ENCODE peak calls at places on chromosomes 16 and 17, in four cellular contexts. T is HEK293T, Y is posterior cingulate gyrus, F is cardiac fibroblast. D is an unnamed sample.

GRCh38 chr17:51221322-51221721 is 38.5 kb downstream of the MBTD1 start:
- DNase-seq in F (no peak), Y (no peak), T (no peak), D (no peak)

GRCh38 chr17:33294994-33295393 is 1.9 kb upstream of the ASIC2 start:
- DNase-seq in Y (no peak), F (no peak), T (no peak), D (no peak)

GRCh38 chr17:41254861-41255260 is 323 bp upstream of the KRTAP9-9 start:
- DNase-seq in F (no peak), T (no peak), Y (no peak), D (no peak)

GRCh38 chr17:4476017-4476416 is 22.7 kb upstream of the SPNS2 start:
- DNase-seq in F (no peak), T (no peak), Y (no peak), D (no peak)

GRCh38 chr17:43363181-43363925 is 35.4 kb upstream of the ARL4D start:
- DNase-seq in F (no peak), Y (no peak), T (no peak), D (peak)

GRCh38 chr16:64305663-64306062 is 816.2 kb downstream of the CDH11 start:
- DNase-seq in F (no peak), Y (no peak), T (no peak), D (no peak)

GRCh38 chr16:72256398-72257048 is 84.6 kb upstream of the PMFBP1 start:
- DNase-seq in Y (no peak), F (peak), T (no peak), D (no peak)

GRCh38 chr16:88326611-88327485 is 55.9 kb upstream of the ZNF469 start:
- DNase-seq in T (no peak), Y (no peak), F (no peak), D (no peak)

GRCh38 chr16:79902351-79902750 is 301.8 kb upstream of the MAF start:
- DNase-seq in Y (no peak), T (no peak), F (peak), D (no peak)